ENCODE peak calls at places on chromosome 16, in seven cellular contexts. One of them, this sample, is unnamed.

GRCh38 chr16:2165861-2166260 is 10.3 kb downstream of the TRAF7 start:
- DNase-seq in right atrium auricular region: no peak
- DNase-seq in prostate gland: no peak
- DNase-seq in K562: no peak
- DNase-seq in epithelial cell of esophagus: no peak
- DNase-seq in pancreas: no peak
- DNase-seq in lower leg skin: no peak
- DNase-seq in this sample: no peak

GRCh38 chr16:11224096-11224893 is 31.7 kb downstream of the SOCS1 start:
- DNase-seq in right atrium auricular region: peak
- DNase-seq in prostate gland: peak
- DNase-seq in K562: peak
- DNase-seq in epithelial cell of esophagus: no peak
- DNase-seq in pancreas: no peak
- DNase-seq in lower leg skin: peak
- DNase-seq in this sample: no peak

GRCh38 chr16:63302841-63303240 is 1266.6 kb upstream of the CDH8 start:
- DNase-seq in right atrium auricular region: no peak
- DNase-seq in prostate gland: no peak
- DNase-seq in K562: no peak
- DNase-seq in epithelial cell of esophagus: peak
- DNase-seq in pancreas: no peak
- DNase-seq in lower leg skin: no peak
- DNase-seq in this sample: no peak

GRCh38 chr16:81833751-81834150 is 54.7 kb downstream of the PLCG2 start:
- DNase-seq in right atrium auricular region: no peak
- DNase-seq in prostate gland: no peak
- DNase-seq in K562: no peak
- DNase-seq in epithelial cell of esophagus: no peak
- DNase-seq in pancreas: no peak
- DNase-seq in lower leg skin: no peak
- DNase-seq in this sample: no peak

GRCh38 chr16:78925071-78925714 is 675.3 kb downstream of the MAF start:
- DNase-seq in right atrium auricular region: no peak
- DNase-seq in prostate gland: no peak
- DNase-seq in K562: peak
- DNase-seq in epithelial cell of esophagus: peak
- DNase-seq in pancreas: no peak
- DNase-seq in lower leg skin: peak
- DNase-seq in this sample: no peak

GRCh38 chr16:89375021-89375420 is 115.3 kb downstream of the ANKRD11 start:
- DNase-seq in right atrium auricular region: no peak
- DNase-seq in prostate gland: no peak
- DNase-seq in K562: no peak
- DNase-seq in epithelial cell of esophagus: no peak
- DNase-seq in pancreas: no peak
- DNase-seq in lower leg skin: no peak
- DNase-seq in this sample: peak

GRCh38 chr16:76157629-76158028 is 119.6 kb upstream of the CNTNAP4 start:
- DNase-seq in right atrium auricular region: no peak
- DNase-seq in prostate gland: no peak
- DNase-seq in K562: no peak
- DNase-seq in epithelial cell of esophagus: no peak
- DNase-seq in pancreas: no peak
- DNase-seq in lower leg skin: no peak
- DNase-seq in this sample: no peak

GRCh38 chr16:21608647-21609328 is 9.4 kb downstream of the METTL9 start:
- DNase-seq in right atrium auricular region: no peak
- DNase-seq in prostate gland: no peak
- DNase-seq in K562: no peak
- DNase-seq in epithelial cell of esophagus: no peak
- DNase-seq in pancreas: no peak
- DNase-seq in lower leg skin: no peak
- DNase-seq in this sample: no peak

GRCh38 chr16:55377840-55378239 is 53.8 kb downstream of the IRX6 start:
- DNase-seq in right atrium auricular region: no peak
- DNase-seq in prostate gland: no peak
- DNase-seq in K562: no peak
- DNase-seq in epithelial cell of esophagus: no peak
- DNase-seq in pancreas: no peak
- DNase-seq in lower leg skin: no peak
- DNase-seq in this sample: no peak

GRCh38 chr16:67176662-67177061 is 6.3 kb downstream of the NOL3 start:
- DNase-seq in right atrium auricular region: no peak
- DNase-seq in prostate gland: no peak
- DNase-seq in K562: no peak
- DNase-seq in epithelial cell of esophagus: no peak
- DNase-seq in pancreas: no peak
- DNase-seq in lower leg skin: no peak
- DNase-seq in this sample: no peak

GRCh38 chr16:67173323-67173722 is 3.0 kb downstream of the NOL3 start:
- DNase-seq in right atrium auricular region: no peak
- DNase-seq in prostate gland: no peak
- DNase-seq in K562: no peak
- DNase-seq in epithelial cell of esophagus: no peak
- DNase-seq in pancreas: no peak
- DNase-seq in lower leg skin: no peak
- DNase-seq in this sample: no peak

GRCh38 chr16:67170948-67171649 is 761 bp downstream of the NOL3 start:
- DNase-seq in right atrium auricular region: no peak
- DNase-seq in prostate gland: no peak
- DNase-seq in K562: no peak
- DNase-seq in epithelial cell of esophagus: no peak
- DNase-seq in pancreas: no peak
- DNase-seq in lower leg skin: no peak
- DNase-seq in this sample: no peak

GRCh38 chr16:67174706-67175231 is 4.4 kb downstream of the NOL3 start:
- DNase-seq in right atrium auricular region: no peak
- DNase-seq in prostate gland: no peak
- DNase-seq in K562: no peak
- DNase-seq in epithelial cell of esophagus: no peak
- DNase-seq in pancreas: no peak
- DNase-seq in lower leg skin: no peak
- DNase-seq in this sample: no peak

GRCh38 chr16:67173808-67174705 is 3.7 kb downstream of the NOL3 start:
- DNase-seq in right atrium auricular region: peak
- DNase-seq in prostate gland: peak
- DNase-seq in K562: no peak
- DNase-seq in epithelial cell of esophagus: peak
- DNase-seq in pancreas: peak
- DNase-seq in lower leg skin: peak
- DNase-seq in this sample: peak
- TF ChIP-seq CTCF in right atrium auricular region: peak
- TF ChIP-seq CTCF in prostate gland: no peak
- TF ChIP-seq CTCF in K562: no peak
- TF ChIP-seq CTCF in epithelial cell of esophagus: peak
- TF ChIP-seq CTCF in pancreas: no peak
- TF ChIP-seq CTCF in lower leg skin: peak
- TF ChIP-seq CTCF in this sample: peak

DNA sequence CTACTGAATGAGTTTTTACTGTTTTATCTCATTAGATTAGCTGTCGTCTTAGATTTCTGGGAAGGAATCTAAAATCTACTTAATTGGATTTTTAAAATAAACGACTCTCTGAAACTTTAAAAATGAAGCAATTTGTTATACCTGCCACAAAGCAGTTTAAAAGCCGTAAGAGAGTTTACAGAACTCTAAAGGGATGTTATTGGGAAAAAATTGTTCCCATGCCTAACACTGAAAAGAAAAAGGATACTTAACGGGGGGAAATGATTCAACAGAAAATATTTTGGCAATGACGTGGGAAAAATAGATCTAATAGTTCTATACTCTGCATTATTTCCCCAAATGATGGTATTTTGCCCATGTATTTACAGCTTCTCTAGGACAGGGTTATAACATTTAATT is 27.0 kb downstream of the ARHGAP17 start:
- DNase-seq in right atrium auricular region: no peak
- DNase-seq in prostate gland: no peak
- DNase-seq in K562: no peak
- DNase-seq in epithelial cell of esophagus: no peak
- DNase-seq in pancreas: no peak
- DNase-seq in lower leg skin: no peak
- DNase-seq in this sample: no peak
- H3K4me3 ChIP-seq in right atrium auricular region: no peak
- H3K4me3 ChIP-seq in prostate gland: no peak
- H3K4me3 ChIP-seq in K562: no peak
- H3K4me3 ChIP-seq in epithelial cell of esophagus: no peak
- H3K4me3 ChIP-seq in pancreas: no peak
- H3K4me3 ChIP-seq in lower leg skin: no peak
- H3K4me3 ChIP-seq in this sample: peak

DNA sequence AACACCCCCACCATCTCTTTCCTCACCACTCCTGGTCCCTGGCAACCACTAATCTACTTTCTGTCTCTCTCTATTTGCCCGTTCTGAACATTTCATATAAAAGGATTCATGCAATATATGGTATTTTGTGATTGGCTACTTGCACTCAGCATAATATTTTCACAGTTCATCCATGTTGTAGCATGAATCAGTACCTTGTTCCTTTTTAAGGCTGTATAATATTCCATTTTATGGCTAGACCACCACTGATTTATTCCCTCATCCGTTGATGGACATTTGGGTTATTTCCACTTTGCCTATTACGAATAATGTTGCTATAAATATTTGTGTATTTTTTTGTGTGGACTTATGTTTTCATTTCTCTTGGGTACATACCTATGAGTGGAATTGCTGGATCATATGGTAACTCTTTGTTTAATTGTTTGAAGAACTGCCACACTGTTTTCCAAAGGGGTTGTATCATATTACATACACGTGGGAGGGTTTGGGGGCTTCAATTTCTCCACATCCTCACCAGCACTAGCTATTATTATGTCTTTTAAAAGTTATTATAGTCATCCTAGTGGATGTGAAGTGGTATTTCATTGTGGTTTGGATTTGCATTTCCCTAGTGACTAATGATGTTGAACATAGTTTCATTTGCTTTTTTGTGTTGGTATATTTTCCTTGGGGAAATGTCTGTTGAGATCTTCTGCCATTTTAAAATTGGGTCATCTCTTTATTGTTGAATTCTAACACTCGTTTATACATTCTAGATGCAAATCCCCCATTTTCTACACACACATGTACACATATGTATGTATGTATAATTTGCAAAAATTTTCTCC is 26.3 kb downstream of the SEC14L5 start:
- DNase-seq in right atrium auricular region: no peak
- DNase-seq in prostate gland: no peak
- DNase-seq in K562: no peak
- DNase-seq in epithelial cell of esophagus: no peak
- DNase-seq in pancreas: no peak
- DNase-seq in lower leg skin: no peak
- DNase-seq in this sample: no peak
- TF ChIP-seq CTCF in right atrium auricular region: no peak
- TF ChIP-seq CTCF in prostate gland: no peak
- TF ChIP-seq CTCF in K562: no peak
- TF ChIP-seq CTCF in epithelial cell of esophagus: no peak
- TF ChIP-seq CTCF in pancreas: no peak
- TF ChIP-seq CTCF in lower leg skin: no peak
- TF ChIP-seq CTCF in this sample: no peak

GRCh38 chr16:72620853-72621252 is 427.1 kb downstream of the ZFHX3 start:
- DNase-seq in right atrium auricular region: no peak
- DNase-seq in prostate gland: no peak
- DNase-seq in K562: no peak
- DNase-seq in epithelial cell of esophagus: no peak
- DNase-seq in pancreas: no peak
- DNase-seq in lower leg skin: no peak
- DNase-seq in this sample: no peak
- H3K4me3 ChIP-seq in right atrium auricular region: no peak
- H3K4me3 ChIP-seq in prostate gland: no peak
- H3K4me3 ChIP-seq in K562: no peak
- H3K4me3 ChIP-seq in epithelial cell of esophagus: no peak
- H3K4me3 ChIP-seq in pancreas: no peak
- H3K4me3 ChIP-seq in lower leg skin: no peak
- H3K4me3 ChIP-seq in this sample: no peak